ENCODE peak calls at places on chromosomes 6 and 20, in seven cellular contexts. Y is SK-N-SH, Q is H1, P is HCT116, W is K562, A is GM12878, Z is HepG2. I is an unnamed sample.
A peak's percentile ranks its signal among the peaks of the same experiment; 100 is the strongest.

GRCh38 chr6:89662659-89663223 is 24.2 kb upstream of the LYRM2 start:
- DNase-seq in Y (no peak), Q (no peak), P (no peak), W (no peak), A (no peak), Z (no peak), I (no peak)

GRCh38 chr6:398065-398464 is 6.5 kb downstream of the IRF4 start:
- DNase-seq in Y (no peak), Q (no peak), P (no peak), W (no peak), A (no peak), Z (no peak), I (no peak)

GRCh38 chr20:3340443-3340842 is 67.0 kb downstream of the DNAAF9 start:
- DNase-seq in Y (peak; percentile 34), Q (no peak), P (no peak), W (no peak), A (no peak), Z (no peak), I (no peak)

GRCh38 chr20:46681032-46681854 is 8.0 kb downstream of the TP53RK start:
- DNase-seq in Y (peak; percentile 67), Q (no peak), P (no peak), W (peak; percentile 63), A (peak; percentile 27), Z (peak; percentile 82), I (peak; percentile 77)

GRCh38 chr6:145815875-145816274 is 1.3 kb upstream of the FBXO30 start:
- DNase-seq in Y (peak; percentile 19), Q (no peak), P (no peak), W (peak; percentile 35), A (no peak), Z (no peak), I (no peak)

GRCh38 chr6:36860126-36860525 is 14.5 kb downstream of the PPIL1 start:
- DNase-seq in Y (no peak), Q (no peak), P (no peak), W (no peak), A (no peak), Z (no peak), I (no peak)

GRCh38 chr6:134850906-134851305 is 99.0 kb downstream of the ALDH8A1 start:
- DNase-seq in Y (no peak), Q (no peak), P (no peak), W (no peak), A (no peak), Z (no peak), I (peak; percentile 15)

GRCh38 chr6:107489636-107490567 is at the start of gene SOBP:
- DNase-seq in Y (peak; percentile 96), Q (no peak), P (no peak), W (peak; percentile 27), A (no peak), Z (peak; percentile 44), I (no peak)

GRCh38 chr6:13068558-13069210 is 259.7 kb downstream of the TBC1D7 start:
- DNase-seq in Y (no peak), Q (no peak), P (no peak), W (no peak), A (no peak), Z (no peak), I (no peak)

GRCh38 chr6:12567682-12568081 is 148.9 kb upstream of the PHACTR1 start:
- DNase-seq in Y (no peak), Q (no peak), P (no peak), W (no peak), A (no peak), Z (no peak), I (no peak)

GRCh38 chr6:346389-347030 is 45.0 kb upstream of the IRF4 start:
- DNase-seq in Y (no peak), Q (no peak), P (no peak), W (no peak), A (no peak), Z (no peak), I (no peak)

GRCh38 chr6:19013011-19013410 is 625.9 kb downstream of the RNF144B start:
- DNase-seq in Y (no peak), Q (no peak), P (no peak), W (no peak), A (no peak), Z (no peak), I (no peak)

GRCh38 chr20:54389872-54390271 is 85.5 kb upstream of the DOK5 start:
- DNase-seq in Y (no peak), Q (no peak), P (no peak), W (no peak), A (no peak), Z (no peak), I (no peak)

GRCh38 chr6:38113810-38114577 is 294.5 kb downstream of the ZFAND3 start:
- DNase-seq in Y (no peak), Q (no peak), P (no peak), W (no peak), A (no peak), Z (no peak), I (no peak)

GRCh38 chr20:57559286-57559627 is 1.7 kb upstream of the PCK1 start:
- DNase-seq in Y (no peak), Q (no peak), P (no peak), W (no peak), A (no peak), Z (no peak), I (no peak)

GRCh38 chr20:57559658-57560553 is 1.0 kb upstream of the PCK1 start:
- DNase-seq in Y (no peak), Q (no peak), P (no peak), W (no peak), A (no peak), Z (no peak), I (no peak)

GRCh38 chr20:57556980-57557274 is 4.0 kb upstream of the PCK1 start:
- DNase-seq in Y (no peak), Q (no peak), P (no peak), W (no peak), A (no peak), Z (no peak), I (no peak)

GRCh38 chr20:57557926-57558613 is 2.8 kb upstream of the PCK1 start:
- DNase-seq in Y (no peak), Q (no peak), P (no peak), W (no peak), A (no peak), Z (no peak), I (no peak)

DNA sequence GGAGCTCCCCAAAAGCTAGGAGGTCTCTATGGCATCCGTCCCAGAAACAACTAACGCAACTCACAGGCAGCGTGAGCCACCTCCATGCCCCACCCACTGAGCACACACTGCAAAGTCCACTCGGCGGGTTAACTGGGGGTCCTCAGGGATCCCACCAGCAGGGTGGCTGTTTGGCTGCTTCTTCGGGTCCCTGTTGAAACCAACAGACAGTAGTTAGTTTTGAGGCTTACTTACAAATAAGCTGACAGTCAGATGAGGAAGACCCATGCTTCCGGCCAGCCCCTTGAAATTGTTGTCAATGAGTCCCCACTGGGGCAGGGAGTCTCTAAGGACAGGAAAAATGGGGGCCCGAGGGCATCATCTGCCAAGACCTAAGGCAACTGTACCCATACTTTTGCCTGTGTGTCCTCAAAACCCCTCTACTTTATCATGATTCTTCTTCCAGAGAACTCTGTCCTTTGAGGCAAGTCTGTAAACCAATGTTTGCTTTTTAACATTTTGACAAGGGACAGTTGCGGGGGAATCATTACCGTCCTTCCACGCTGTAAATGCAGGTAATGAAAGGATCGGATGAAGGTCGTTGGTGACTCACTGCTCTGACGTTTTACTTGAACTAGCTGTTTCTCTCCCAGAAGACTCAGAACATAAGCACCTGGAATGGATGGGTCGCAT is 2.2 kb upstream of the PCK1 start:
- DNase-seq in Y (no peak), Q (no peak), P (no peak), W (no peak), A (no peak), Z (peak; percentile 49), I (no peak)
- TF ChIP-seq YY1 in Y (no peak), Q (no peak), P (no peak), W (no peak), A (no peak), Z (no peak), I (no peak)

DNA sequence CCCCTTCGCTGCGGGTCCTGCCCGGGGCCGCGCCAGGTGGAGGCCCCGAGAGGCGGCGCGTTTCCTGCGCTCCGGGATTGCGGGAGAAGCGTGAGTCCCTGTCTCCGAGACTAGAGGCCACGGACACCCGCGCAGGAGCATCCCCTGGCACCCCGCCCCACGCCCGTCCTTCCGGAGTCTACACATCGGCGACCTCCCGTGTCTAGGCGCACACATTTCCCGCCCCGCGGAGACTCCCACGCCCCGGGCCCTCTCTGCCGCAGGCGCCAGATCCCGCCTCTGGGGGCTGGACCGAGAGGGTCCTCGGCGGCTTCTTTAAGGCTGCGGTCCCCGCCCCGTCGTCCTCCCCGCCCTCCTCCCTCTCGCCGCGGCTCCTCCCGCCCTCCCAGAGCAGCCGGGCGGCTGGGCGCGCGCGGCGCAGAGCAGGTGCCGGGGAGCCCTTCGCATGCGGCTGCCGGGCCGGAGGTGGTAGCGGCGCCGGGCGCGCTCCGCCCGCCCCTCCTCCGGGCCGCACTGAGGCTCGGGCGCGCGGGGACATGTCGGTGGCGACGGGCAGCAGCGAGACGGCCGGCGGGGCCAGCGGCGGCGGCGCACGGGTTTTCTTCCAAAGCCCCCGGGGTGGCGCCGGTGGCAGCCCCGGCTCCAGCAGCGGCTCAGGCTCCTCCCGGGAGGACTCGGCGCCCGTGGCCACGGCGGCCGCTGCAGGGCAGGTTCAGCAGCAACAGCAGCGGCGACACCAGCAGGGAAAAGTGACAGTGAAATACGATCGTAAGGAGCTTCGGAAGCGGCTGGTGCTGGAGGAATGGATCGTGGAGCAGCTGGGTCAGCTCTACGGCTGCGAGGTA is at the start of gene PPP1R14C:
- DNase-seq in Y (peak; percentile 42), Q (no peak), P (no peak), W (peak; percentile 79), A (no peak), Z (no peak), I (peak; percentile 13)
- H3K4me3 ChIP-seq in Y (no peak within 1 kb of the TSS), Q (peak within 1 kb of the TSS; percentile 45), P (peak within 1 kb of the TSS; percentile 60), W (peak within 1 kb of the TSS; percentile 64), A (no peak within 1 kb of the TSS), Z (no peak within 1 kb of the TSS), I (peak within 1 kb of the TSS; percentile 50)

GRCh38 chr6:143158113-143158581 is 97.5 kb downstream of the AIG1 start:
- DNase-seq in Y (no peak), Q (no peak), P (no peak), W (no peak), A (no peak), Z (no peak), I (no peak)
- TF ChIP-seq YY1 in Y (no peak), Q (no peak), P (no peak), W (no peak), A (no peak), Z (no peak), I (no peak)

GRCh38 chr20:35776513-35777101 is 4.8 kb downstream of the PHF20 start:
- DNase-seq in Y (peak; percentile 42), Q (no peak), P (no peak), W (peak; percentile 59), A (no peak), Z (no peak), I (no peak)
- H3K4me3 ChIP-seq in Y (no peak overlapping the region), Q (no peak overlapping the region), P (no peak overlapping the region), W (no peak overlapping the region), A (no peak overlapping the region), Z (no peak overlapping the region), I (no peak overlapping the region)

I was measured in NT2/D1.